ENCODE peak calls at places on chromosomes 7 and 10, in four cellular contexts. Q is H1, B is stomach, H is transverse colon. K is an unnamed sample.
A peak's percentile ranks its signal among the peaks of the same experiment; 100 is the strongest.

GRCh38 chr7:51316262-51316665 is 345 bp downstream of the COBL start:
- DNase-seq in Q (no peak), B (peak; percentile 65), H (peak; percentile 55), K (no peak)

GRCh38 chr7:81299272-81299671 is 380.4 kb upstream of the SEMA3C start:
- DNase-seq in Q (no peak), H (no peak), B (no peak), K (no peak)

GRCh38 chr7:152086513-152086912 is 61.0 kb downstream of the GALNT11 start:
- DNase-seq in B (no peak), H (no peak), Q (no peak), K (no peak)

GRCh38 chr10:541750-542371 is 147.6 kb downstream of the DIP2C start:
- DNase-seq in H (no peak), B (peak; percentile 27), Q (no peak), K (no peak)

GRCh38 chr7:121137580-121137979 is 149.1 kb downstream of the CPED1 start:
- DNase-seq in H (no peak), Q (no peak), B (no peak), K (no peak)

GRCh38 chr10:34758447-34758996 is 56.6 kb downstream of the PARD3 start:
- DNase-seq in Q (no peak), B (no peak), H (no peak), K (no peak)

GRCh38 chr10:131812012-131812403 is 88.8 kb upstream of the PPP2R2D start:
- DNase-seq in Q (no peak), H (no peak), B (no peak), K (no peak)

GRCh38 chr7:55271661-55272060 is 93.5 kb upstream of the LANCL2 start:
- DNase-seq in Q (no peak), B (no peak), H (no peak), K (peak; percentile 83)

GRCh38 chr7:158406817-158407216 is 180.8 kb downstream of the PTPRN2 start:
- DNase-seq in Q (no peak), H (peak; percentile 65), B (peak; percentile 38), K (no peak)

GRCh38 chr10:124149681-124150080 is 56.3 kb upstream of the CHST15 start:
- DNase-seq in Q (no peak), B (no peak), H (peak; percentile 35), K (no peak)

GRCh38 chr10:106436123-106436740 is 728.3 kb downstream of the SORCS1 start:
- DNase-seq in B (no peak), H (no peak), Q (no peak), K (no peak)

GRCh38 chr7:51011710-51012350 is 229.1 kb upstream of the GRB10 start:
- DNase-seq in Q (no peak), B (no peak), H (no peak), K (peak; percentile 72)

GRCh38 chr10:96789571-96790108 is 42.5 kb upstream of the LCOR start:
- DNase-seq in B (no peak), H (no peak), Q (no peak), K (no peak)

GRCh38 chr7:128162666-128163065 is 78.4 kb upstream of the LEP start:
- DNase-seq in B (no peak), H (no peak), Q (no peak), K (no peak)

GRCh38 chr7:82443801-82444219 is 233 bp upstream of the CACNA2D1 start:
- DNase-seq in Q (no peak), H (peak; percentile 67), B (peak; percentile 64), K (peak; percentile 94)

GRCh38 chr10:123573236-123574147 is 92.7 kb upstream of the GPR26 start:
- DNase-seq in B (peak; percentile 68), Q (peak; percentile 73), H (peak; percentile 59), K (no peak)

GRCh38 chr7:108808556-108808955 is 238.9 kb downstream of the DNAJB9 start:
- DNase-seq in B (no peak), H (no peak), Q (no peak), K (no peak)

GRCh38 chr7:108805808-108806397 is 236.2 kb downstream of the DNAJB9 start:
- DNase-seq in H (no peak), B (no peak), Q (no peak), K (no peak)

DNA sequence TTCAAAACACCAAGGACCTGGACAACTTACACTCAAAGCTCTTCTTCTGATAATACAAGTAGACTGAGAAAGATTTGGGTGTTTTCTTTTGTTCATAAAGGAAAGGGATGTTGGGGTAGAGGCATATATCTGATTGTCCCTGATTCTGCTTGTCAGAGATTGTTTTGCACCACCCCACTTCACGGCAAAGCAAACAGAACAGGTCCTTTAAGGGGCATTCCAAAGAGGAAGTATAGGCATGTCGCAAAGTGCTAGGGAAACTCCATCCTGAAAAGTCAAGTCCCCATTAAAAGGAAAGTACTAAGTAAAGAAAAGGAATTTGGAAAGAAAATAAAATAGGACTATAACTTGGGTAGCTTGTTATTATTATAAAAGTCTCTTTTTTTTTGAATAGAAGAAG is 233.0 kb downstream of the DNAJB9 start:
- DNase-seq in Q (no peak), B (no peak), H (no peak), K (no peak)
- H3K4me3 ChIP-seq in Q (no peak overlapping the region), B (no peak overlapping the region), H (no peak overlapping the region), K (no peak overlapping the region)

GRCh38 chr7:92684274-92684673 is 94.1 kb upstream of the FAM133B start:
- DNase-seq in H (no peak), B (no peak), Q (no peak), K (no peak)

GRCh38 chr7:92685146-92686042 is 95.2 kb upstream of the FAM133B start:
- DNase-seq in B (no peak), H (no peak), Q (no peak), K (no peak)

GRCh38 chr7:92681633-92682032 is 91.4 kb upstream of the FAM133B start:
- DNase-seq in B (no peak), H (no peak), Q (no peak), K (no peak)

GRCh38 chr7:92682324-92682723 is 92.1 kb upstream of the FAM133B start:
- DNase-seq in H (peak; percentile 30), Q (no peak), B (no peak), K (no peak)

DNA sequence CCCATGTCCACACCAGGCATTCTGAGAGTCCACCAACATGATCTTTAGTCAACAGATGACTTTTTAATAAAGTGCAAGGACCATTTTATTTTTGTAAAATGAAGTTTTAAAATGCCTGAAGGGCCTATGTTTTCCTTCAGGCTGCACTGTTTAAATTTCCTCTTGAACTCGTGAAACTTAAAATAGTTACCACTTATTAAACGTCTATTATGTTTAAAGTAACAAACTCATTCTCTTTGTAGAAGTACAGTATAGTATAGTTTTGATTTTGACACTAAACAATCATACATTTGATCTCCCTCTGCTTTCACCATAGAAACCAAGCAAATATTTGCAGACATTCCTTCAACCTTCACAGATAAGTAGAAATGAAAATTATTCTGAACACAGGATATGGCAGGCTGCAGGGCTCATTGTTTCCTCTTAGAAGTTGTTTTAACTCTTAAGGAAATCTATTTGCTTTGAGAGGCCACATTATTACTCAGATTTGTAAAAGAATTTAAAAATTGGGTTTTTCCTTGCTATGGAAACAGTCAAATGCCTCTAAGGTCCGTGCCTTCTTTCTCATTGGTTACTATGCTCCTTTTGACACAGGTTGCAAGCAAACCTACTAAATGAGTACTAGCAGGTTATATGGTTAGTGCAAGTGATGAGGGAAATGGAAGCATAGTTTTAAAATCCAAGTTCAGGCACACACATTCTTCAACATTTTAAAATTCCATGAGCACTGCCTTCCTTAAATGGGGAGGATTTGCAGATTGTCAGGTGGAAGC is 92.8 kb upstream of the FAM133B start:
- DNase-seq in H (no peak), Q (no peak), B (no peak), K (no peak)
- TF ChIP-seq EP300 in H (no peak), Q (no peak), B (no peak), K (no peak)

GRCh38 chr7:132321387-132321786 is 254.9 kb downstream of the PLXNA4 start:
- DNase-seq in H (no peak), Q (no peak), B (no peak), K (no peak)
- TF ChIP-seq CTCF in H (no peak), Q (peak; percentile 27), B (no peak), K (no peak)

DNA sequence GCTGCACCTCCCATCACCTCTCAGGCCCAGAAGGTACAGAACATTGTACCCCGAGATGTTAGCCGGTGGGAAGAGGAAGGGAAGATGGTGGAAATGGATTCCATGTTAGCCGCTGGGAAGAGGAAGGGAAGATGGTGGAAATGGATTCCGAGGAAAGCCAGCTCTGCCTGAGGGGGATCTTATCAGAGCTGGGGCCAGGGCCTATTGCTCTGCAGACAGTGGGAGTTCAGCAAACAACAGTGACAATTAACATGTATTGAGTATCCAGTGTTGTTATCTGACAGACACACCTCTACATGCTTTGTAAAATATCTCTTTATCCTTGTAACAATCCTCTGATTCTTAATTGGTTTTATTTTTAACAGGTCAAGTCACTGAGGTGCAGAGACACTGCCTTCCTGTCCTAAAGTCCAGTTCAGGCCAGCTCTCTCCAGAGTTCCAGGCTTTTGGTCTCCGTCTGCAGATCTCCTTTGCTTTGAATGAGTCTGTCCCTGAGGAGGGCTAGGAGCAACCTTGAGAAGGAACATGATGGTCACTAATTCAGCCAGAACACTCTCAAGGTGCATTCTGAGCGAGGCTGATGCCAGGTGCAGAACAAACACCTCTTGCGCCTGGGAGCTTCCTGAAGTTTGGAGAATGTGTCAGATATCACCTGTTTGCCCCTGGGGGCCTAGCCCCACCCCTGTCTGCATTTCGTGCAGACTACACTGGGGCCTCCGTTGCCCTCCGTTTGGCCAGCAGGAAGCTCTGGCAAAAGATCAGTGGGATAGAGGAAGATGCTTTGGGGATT is 82.4 kb upstream of the PODXL start:
- DNase-seq in B (no peak), H (no peak), Q (no peak), K (no peak)
- H3K4me3 ChIP-seq in B (no peak overlapping the region), H (no peak overlapping the region), Q (no peak overlapping the region), K (no peak overlapping the region)

DNA sequence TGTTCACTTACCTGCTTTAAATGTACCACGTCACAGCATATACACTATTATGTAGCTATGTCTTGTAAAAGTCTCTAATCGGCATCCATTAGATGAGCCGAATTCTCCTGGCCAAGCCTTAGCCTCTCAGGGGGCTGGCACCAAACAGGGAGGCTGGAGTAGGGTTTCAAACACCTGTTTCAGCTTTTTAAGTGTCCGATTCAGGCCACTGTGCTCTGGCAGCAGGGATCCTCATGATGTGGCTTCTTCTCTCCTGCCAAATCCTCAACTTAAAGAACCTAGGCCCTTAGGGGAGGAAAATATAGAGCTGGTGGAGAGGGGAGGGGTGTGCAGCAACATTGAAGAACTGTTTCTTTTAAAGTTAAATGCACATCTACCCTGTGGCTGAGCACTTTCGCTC is 68.5 kb upstream of the NFKB2 start:
- DNase-seq in H (no peak), B (no peak), Q (no peak), K (no peak)
- TF ChIP-seq EP300 in H (no peak), B (no peak), Q (no peak), K (no peak)

DNA sequence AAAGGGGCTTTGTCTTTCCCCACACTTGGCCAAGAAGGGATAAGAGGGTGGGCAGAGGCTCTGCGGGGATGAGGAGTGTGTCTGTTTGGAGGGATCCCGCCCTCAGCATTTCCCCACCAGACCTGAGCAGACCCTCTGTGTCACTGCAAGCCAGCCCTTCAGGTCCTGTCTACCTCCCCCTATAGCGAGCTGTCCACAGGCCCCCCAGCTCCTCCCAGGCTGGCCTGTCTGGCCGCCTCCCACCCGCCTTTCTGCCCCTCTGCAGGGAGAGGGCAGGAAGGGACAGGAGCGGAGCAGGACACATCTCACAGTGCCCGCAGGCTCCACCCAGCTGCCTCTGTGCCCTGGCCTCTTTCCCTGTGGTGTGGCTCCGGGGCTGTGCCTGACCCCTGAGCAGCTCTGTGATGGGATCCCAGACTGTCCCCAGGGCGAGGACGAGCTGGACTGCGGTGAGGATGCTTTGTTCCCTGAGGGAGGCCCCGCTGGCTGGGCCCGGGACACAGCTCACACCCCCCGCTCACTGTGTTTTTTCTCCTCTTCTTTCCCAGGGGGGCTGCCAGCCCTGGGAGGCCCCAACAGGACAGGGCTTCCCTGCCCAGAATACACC is 17.5 kb upstream of the ZNF467 start:
- DNase-seq in B (no peak), H (no peak), Q (no peak), K (no peak)
- TF ChIP-seq CTCF in B (no peak), H (no peak), Q (no peak), K (no peak)

GRCh38 chr7:139095194-139095659 is 14.3 kb downstream of the ZC3HAV1 start:
- DNase-seq in Q (no peak), H (peak; percentile 50), B (no peak), K (no peak)
- H3K4me3 ChIP-seq in Q (no peak overlapping the region), H (no peak overlapping the region), B (no peak overlapping the region), K (no peak overlapping the region)

GRCh38 chr10:73083234-73083633 is 13.4 kb downstream of the P4HA1 start:
- DNase-seq in H (no peak), Q (no peak), B (no peak), K (no peak)
- TF ChIP-seq EP300 in H (no peak), Q (no peak), B (no peak), K (no peak)

K was measured in esophagus muscularis mucosa.